ENCODE peak calls at places on chromosome 22, in five cellular contexts. V, W, N, X and B are unnamed samples.
A peak's percentile ranks its signal among the peaks of the same experiment; 100 is the strongest.

GRCh38 chr22:50403701-50404101 is 60.6 kb downstream of the PPP6R2 start:
- DNase-seq in V (no peak), W (no peak), N (no peak), X (no peak), B (no peak)

GRCh38 chr22:50063589-50064393 is 5.7 kb upstream of the TTLL8 start:
- DNase-seq in V (no peak), W (no peak), N (no peak), X (no peak), B (no peak)

GRCh38 chr22:28424427-28425080 is 255.1 kb downstream of the TTC28 start:
- DNase-seq in V (peak; percentile 82), W (no peak), N (no peak), X (no peak), B (no peak)

GRCh38 chr22:25702046-25702445 is 39.9 kb upstream of the MYO18B start:
- DNase-seq in V (peak; percentile 18), W (no peak), N (no peak), X (no peak), B (no peak)

GRCh38 chr22:48700566-48701295 is 1126.9 kb downstream of the BRD1 start:
- DNase-seq in V (peak; percentile 88), W (no peak), N (no peak), X (no peak), B (no peak)

GRCh38 chr22:27585141-27585540 is 216.4 kb downstream of the MN1 start:
- DNase-seq in V (no peak), W (no peak), N (no peak), X (no peak), B (no peak)

GRCh38 chr22:49138250-49138790 is 689.4 kb downstream of the BRD1 start:
- DNase-seq in V (no peak), W (no peak), N (no peak), X (no peak), B (no peak)

GRCh38 chr22:45504703-45505341 is 2.1 kb downstream of the FBLN1 start:
- DNase-seq in V (no peak), W (no peak), N (no peak), X (no peak), B (peak; percentile 60)

GRCh38 chr22:26937213-26937612 is 279.8 kb downstream of the MIAT start:
- DNase-seq in V (no peak), W (no peak), N (no peak), X (no peak), B (no peak)

GRCh38 chr22:43094085-43094484 is 4.9 kb upstream of the TTLL1 start:
- DNase-seq in V (peak; percentile 78), W (no peak), N (no peak), X (no peak), B (no peak)

GRCh38 chr22:29231971-29232959 is 26.6 kb downstream of the EMID1 start:
- DNase-seq in V (peak; percentile 79), W (no peak), N (no peak), X (no peak), B (no peak)

GRCh38 chr22:17119481-17120202 is 1.5 kb downstream of the TMEM121B start:
- DNase-seq in V (no peak), W (no peak), N (peak; percentile 56), X (no peak), B (peak; percentile 84)
- TF ChIP-seq MAX in V (no peak), W (no peak), N (no peak), X (no peak), B (peak; percentile 95)

GRCh38 chr22:31789803-31790202 is 36.0 kb downstream of the DEPDC5 start:
- DNase-seq in V (no peak), W (no peak), N (peak; percentile 29), X (no peak), B (no peak)
- TF ChIP-seq KDM1A in V (no peak), W (no peak), N (no peak), X (no peak), B (no peak)

DNA sequence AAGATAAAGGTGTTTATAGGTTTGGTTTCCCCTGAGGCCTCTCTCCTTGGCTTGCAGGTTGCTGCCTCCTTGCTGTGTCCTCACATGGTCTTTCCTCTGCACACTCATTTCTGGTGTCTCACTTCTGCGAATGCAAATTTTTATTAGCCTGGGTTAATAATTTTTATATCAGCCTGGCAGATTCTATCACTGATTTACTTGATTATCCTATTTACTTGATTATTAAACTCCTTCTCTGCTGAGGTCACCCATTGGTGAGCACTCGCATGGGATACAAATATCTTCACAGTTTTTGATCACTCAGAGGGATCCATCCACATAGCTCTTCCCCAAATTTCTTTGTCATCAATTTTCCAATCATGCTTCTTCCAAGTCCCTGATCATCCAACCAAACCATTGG is 90.9 kb upstream of the IGLL5 start:
- DNase-seq in V (no peak), W (no peak), N (no peak), X (no peak), B (no peak)
- TF ChIP-seq MAX in V (no peak), W (no peak), N (no peak), X (no peak), B (no peak)

GRCh38 chr22:41482319-41482935 is 13.5 kb downstream of the ACO2 start:
- DNase-seq in V (no peak), W (no peak), N (peak; percentile 27), X (no peak), B (no peak)
- TF ChIP-seq KDM1A in V (no peak), W (no peak), N (peak; percentile 77), X (no peak), B (peak; percentile 10)

GRCh38 chr22:20464912-20465758 is 27.5 kb upstream of the SCARF2 start:
- DNase-seq in V (no peak), W (no peak), N (no peak), X (no peak), B (no peak)

GRCh38 chr22:20465759-20466077 is 28.1 kb upstream of the SCARF2 start:
- DNase-seq in V (no peak), W (no peak), N (no peak), X (no peak), B (no peak)

GRCh38 chr22:20466659-20467379 is 28.8 kb downstream of the KLHL22 start:
- DNase-seq in V (no peak), W (no peak), N (no peak), X (no peak), B (no peak)

GRCh38 chr22:20464096-20464614 is 26.5 kb upstream of the SCARF2 start:
- DNase-seq in V (no peak), W (no peak), N (no peak), X (no peak), B (no peak)

DNA sequence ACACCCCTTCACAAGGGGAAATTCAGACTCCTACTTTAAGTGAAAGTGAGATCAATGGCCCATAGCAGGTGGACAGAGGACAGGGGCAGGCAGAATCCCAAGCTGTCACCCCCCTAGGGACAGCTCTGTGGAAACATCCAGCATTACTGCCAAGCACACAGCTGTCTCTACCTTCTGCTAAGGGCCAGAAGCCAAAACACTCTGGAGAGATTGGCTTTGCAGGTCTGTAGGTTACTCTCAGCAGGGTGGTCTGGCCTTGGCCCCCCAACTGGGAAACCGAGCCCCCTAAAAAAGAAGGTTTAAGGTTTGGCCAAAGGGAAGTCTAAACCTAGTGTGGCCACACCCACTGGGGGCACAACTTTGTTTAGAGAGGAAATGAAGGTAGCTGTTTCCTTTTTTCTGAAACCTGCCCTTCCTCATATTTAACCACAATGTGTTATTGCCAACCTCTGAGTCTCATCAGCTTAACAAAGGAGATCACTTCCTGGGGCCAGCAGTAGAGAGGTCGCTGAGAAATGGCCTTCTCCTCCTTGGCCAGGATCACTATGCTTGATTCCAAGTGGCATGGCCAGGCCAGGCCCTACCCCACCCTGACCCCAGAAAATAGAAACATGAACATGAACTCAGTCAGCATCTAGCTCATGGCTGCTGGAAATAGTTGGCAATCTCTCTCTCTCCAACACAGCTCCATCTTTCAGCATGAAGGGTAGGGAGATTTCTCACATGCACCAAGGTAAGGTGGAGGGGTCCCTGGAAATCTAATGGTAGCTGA is 25.9 kb upstream of the SCARF2 start:
- DNase-seq in V (no peak), W (no peak), N (no peak), X (no peak), B (no peak)
- TF ChIP-seq MAX in V (no peak), W (no peak), N (peak; percentile 31), X (no peak), B (no peak)

GRCh38 chr22:38086001-38086845 is 2.2 kb upstream of the SLC16A8 start:
- DNase-seq in V (no peak), W (no peak), N (no peak), X (no peak), B (no peak)
- TF ChIP-seq KDM1A in V (no peak), W (no peak), N (no peak), X (no peak), B (no peak)

GRCh38 chr22:39513791-39514190 is 6.6 kb upstream of the ATF4 start:
- DNase-seq in V (no peak), W (no peak), N (no peak), X (no peak), B (no peak)

GRCh38 chr22:39517470-39517869 is 2.9 kb upstream of the ATF4 start:
- DNase-seq in V (no peak), W (no peak), N (no peak), X (no peak), B (no peak)

GRCh38 chr22:39515266-39516050 is 4.9 kb upstream of the ATF4 start:
- DNase-seq in V (no peak), W (no peak), N (no peak), X (no peak), B (no peak)

GRCh38 chr22:39512026-39512425 is 8.3 kb upstream of the ATF4 start:
- DNase-seq in V (no peak), W (no peak), N (no peak), X (no peak), B (no peak)

GRCh38 chr22:39514373-39514973 is 5.9 kb upstream of the ATF4 start:
- DNase-seq in V (no peak), W (peak; percentile 31), N (no peak), X (no peak), B (no peak)
- TF ChIP-seq MAX in V (no peak), W (no peak), N (no peak), X (no peak), B (no peak)

DNA sequence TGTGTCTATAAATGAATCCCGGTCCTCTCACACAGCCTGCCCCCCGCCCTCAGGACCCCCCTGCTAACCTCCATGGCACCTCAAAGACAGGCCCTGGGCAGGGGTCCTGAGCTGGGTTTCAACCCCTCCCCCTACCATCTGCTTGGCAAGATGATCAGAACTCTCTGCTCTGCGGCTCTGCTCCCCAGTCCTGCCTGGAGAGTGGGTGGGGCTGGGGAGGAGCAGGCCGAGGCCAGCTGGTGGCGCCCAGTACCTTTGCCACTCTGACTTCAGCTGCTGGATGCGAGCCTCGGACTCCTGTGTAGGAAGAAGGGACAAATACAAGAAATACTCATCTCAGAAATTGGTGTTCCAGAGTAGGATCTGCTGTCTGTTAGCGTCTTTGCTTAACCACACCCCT is 15.0 kb downstream of the SUN2 start:
- DNase-seq in V (no peak), W (no peak), N (no peak), X (no peak), B (no peak)
- TF ChIP-seq KDM1A in V (no peak), W (no peak), N (no peak), X (no peak), B (no peak)

GRCh38 chr22:35467788-35468187 is 67.8 kb downstream of the MCM5 start:
- DNase-seq in V (no peak), W (no peak), N (no peak), X (no peak), B (no peak)
- TF ChIP-seq MAX in V (no peak), W (no peak), N (no peak), X (no peak), B (no peak)